ENCODE peak calls at places on chromosomes 7 and 10, in six cellular contexts. One of them, this sample, is unnamed.

GRCh38 chr10:129949411-129950335 is 14.4 kb downstream of the EBF3 start:
- DNase-seq in HepG2: no peak
- DNase-seq in GM12878: no peak
- DNase-seq in K562: no peak
- DNase-seq in GM12891: no peak
- DNase-seq in H1: no peak
- DNase-seq in this sample: no peak

GRCh38 chr7:1275685-1276424 is 43.2 kb downstream of the UNCX start:
- DNase-seq in H1: no peak
- DNase-seq in HepG2: no peak
- DNase-seq in GM12891: no peak
- DNase-seq in K562: no peak
- DNase-seq in GM12878: no peak
- DNase-seq in this sample: no peak

GRCh38 chr10:5117021-5117420 is 22.8 kb downstream of the AKR1C3 start:
- DNase-seq in HepG2: no peak
- DNase-seq in H1: no peak
- DNase-seq in GM12878: no peak
- DNase-seq in K562: no peak
- DNase-seq in GM12891: no peak
- DNase-seq in this sample: no peak

GRCh38 chr7:147513451-147513850 is 1077.1 kb upstream of the C7orf33 start:
- DNase-seq in HepG2: no peak
- DNase-seq in H1: no peak
- DNase-seq in GM12878: no peak
- DNase-seq in GM12891: no peak
- DNase-seq in K562: no peak
- DNase-seq in this sample: no peak

GRCh38 chr10:43595739-43596298 is 10.4 kb upstream of the ZNF485 start:
- DNase-seq in GM12891: no peak
- DNase-seq in HepG2: no peak
- DNase-seq in K562: no peak
- DNase-seq in H1: no peak
- DNase-seq in GM12878: peak
- DNase-seq in this sample: no peak

GRCh38 chr10:115947104-115947503 is 325.9 kb downstream of the GFRA1 start:
- DNase-seq in K562: no peak
- DNase-seq in HepG2: no peak
- DNase-seq in GM12891: no peak
- DNase-seq in GM12878: no peak
- DNase-seq in H1: no peak
- DNase-seq in this sample: no peak

GRCh38 chr7:71925663-71926062 is 486.5 kb downstream of the CALN1 start:
- DNase-seq in HepG2: peak
- DNase-seq in H1: peak
- DNase-seq in GM12891: no peak
- DNase-seq in K562: peak
- DNase-seq in GM12878: no peak
- DNase-seq in this sample: no peak

GRCh38 chr7:155591055-155591750 is 44.8 kb upstream of the CNPY1 start:
- DNase-seq in K562: peak
- DNase-seq in GM12891: no peak
- DNase-seq in GM12878: no peak
- DNase-seq in H1: no peak
- DNase-seq in HepG2: no peak
- DNase-seq in this sample: no peak

GRCh38 chr10:97497572-97498075 is 598 bp downstream of the MMS19 start:
- DNase-seq in HepG2: peak
- DNase-seq in GM12891: peak
- DNase-seq in GM12878: peak
- DNase-seq in H1: peak
- DNase-seq in K562: peak
- DNase-seq in this sample: peak

GRCh38 chr10:58775960-58776574 is 263.4 kb downstream of the BICC1 start:
- DNase-seq in HepG2: no peak
- DNase-seq in K562: no peak
- DNase-seq in GM12878: no peak
- DNase-seq in GM12891: no peak
- DNase-seq in H1: no peak
- DNase-seq in this sample: no peak

GRCh38 chr10:36026656-36027390 is 384.7 kb upstream of the FZD8 start:
- DNase-seq in GM12878: no peak
- DNase-seq in HepG2: no peak
- DNase-seq in K562: no peak
- DNase-seq in GM12891: no peak
- DNase-seq in H1: no peak
- DNase-seq in this sample: no peak

GRCh38 chr7:29854257-29854938 is 48.1 kb downstream of the WIPF3 start:
- DNase-seq in GM12891: no peak
- DNase-seq in HepG2: no peak
- DNase-seq in K562: peak
- DNase-seq in H1: no peak
- DNase-seq in GM12878: no peak
- DNase-seq in this sample: no peak

GRCh38 chr10:61486738-61487396 is 33.7 kb upstream of the TMEM26 start:
- DNase-seq in HepG2: peak
- DNase-seq in H1: no peak
- DNase-seq in GM12878: no peak
- DNase-seq in GM12891: no peak
- DNase-seq in K562: no peak
- DNase-seq in this sample: no peak

GRCh38 chr10:71598673-71599072 is 120.9 kb downstream of the C10orf105 start:
- DNase-seq in HepG2: no peak
- DNase-seq in H1: no peak
- DNase-seq in GM12891: no peak
- DNase-seq in K562: no peak
- DNase-seq in GM12878: no peak
- DNase-seq in this sample: no peak

GRCh38 chr10:56231436-56231835 is 129.6 kb downstream of the ZWINT start:
- DNase-seq in H1: no peak
- DNase-seq in HepG2: no peak
- DNase-seq in GM12878: no peak
- DNase-seq in GM12891: no peak
- DNase-seq in K562: no peak
- DNase-seq in this sample: no peak

DNA sequence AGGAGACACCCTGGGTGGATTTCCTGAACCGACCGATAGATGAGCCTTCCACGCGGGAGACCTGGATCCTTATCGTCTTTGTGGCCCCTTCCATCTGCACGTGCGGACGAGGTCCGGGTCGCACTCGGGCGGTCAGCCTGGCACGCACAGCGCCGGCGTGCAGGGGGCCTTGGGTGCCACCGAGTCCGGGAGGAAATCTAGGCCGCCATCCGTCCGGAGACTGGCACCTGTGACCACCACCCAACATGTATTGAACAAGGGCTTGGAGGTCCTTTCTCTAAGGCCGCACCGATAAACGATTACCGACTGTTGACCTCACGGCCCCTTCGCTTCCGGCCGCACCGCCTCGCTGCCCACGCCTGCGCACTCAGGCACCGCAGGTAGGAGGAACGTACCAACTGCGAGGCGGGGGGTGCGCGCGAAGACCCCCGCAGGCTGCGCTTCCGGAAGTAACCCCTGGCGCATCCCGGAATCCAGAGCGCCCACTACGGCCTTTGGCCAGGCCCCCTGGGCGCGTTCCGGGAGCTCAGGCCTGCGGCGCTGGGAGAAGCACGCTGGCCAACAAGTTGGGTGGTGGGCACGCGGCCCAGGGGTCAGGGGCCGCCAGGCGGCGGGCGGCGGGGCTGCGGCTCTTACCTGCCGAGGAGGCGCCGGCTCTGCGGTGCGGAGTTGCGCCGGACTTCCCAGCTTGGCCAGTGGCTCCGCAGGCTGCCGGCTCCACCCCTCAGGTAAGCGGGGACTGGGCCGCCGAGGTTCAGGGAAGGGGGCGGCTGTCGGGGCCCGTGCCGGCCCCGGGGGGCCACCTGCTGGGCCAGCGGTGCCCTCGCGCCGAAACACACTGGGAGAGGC is at the start of the genes ACTR3C and LRRC61:
- DNase-seq in GM12891: peak
- DNase-seq in HepG2: peak
- DNase-seq in H1: no peak
- DNase-seq in GM12878: no peak
- DNase-seq in K562: peak
- DNase-seq in this sample: no peak
- TF ChIP-seq POLR2A in GM12891: peak
- TF ChIP-seq POLR2A in HepG2: peak
- TF ChIP-seq POLR2A in H1: no peak
- TF ChIP-seq POLR2A in GM12878: peak
- TF ChIP-seq POLR2A in K562: peak
- TF ChIP-seq POLR2A in this sample: peak

DNA sequence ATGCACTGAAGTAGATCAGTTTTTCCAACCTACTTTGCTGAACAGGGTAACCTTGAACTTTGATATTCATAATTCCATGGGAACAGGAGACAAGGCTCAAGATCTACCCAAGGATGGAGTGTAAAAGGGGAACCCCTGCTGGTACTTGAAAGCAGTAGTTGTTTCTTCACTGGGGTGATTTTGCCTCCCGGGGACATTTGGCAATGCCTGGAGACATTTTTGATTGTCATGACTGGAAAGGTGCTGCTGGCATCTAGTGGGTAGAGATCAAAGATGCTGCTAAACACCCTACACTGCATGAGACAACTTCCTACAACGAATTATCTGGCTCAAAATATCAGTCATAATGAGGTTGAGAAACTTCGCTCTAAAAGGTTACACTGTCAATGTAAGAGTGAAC is 214.8 kb upstream of the CTBP2 start:
- DNase-seq in H1: no peak
- DNase-seq in K562: peak
- DNase-seq in GM12878: no peak
- DNase-seq in HepG2: no peak
- DNase-seq in GM12891: no peak
- DNase-seq in this sample: no peak
- TF ChIP-seq TAF1 in H1: no peak
- TF ChIP-seq TAF1 in K562: no peak
- TF ChIP-seq TAF1 in GM12878: no peak
- TF ChIP-seq TAF1 in HepG2: no peak
- TF ChIP-seq TAF1 in GM12891: no peak
- TF ChIP-seq TAF1 in this sample: no peak

GRCh38 chr7:151680810-151681209 is 161.1 kb upstream of the RHEB start:
- DNase-seq in K562: no peak
- DNase-seq in HepG2: no peak
- DNase-seq in GM12891: no peak
- DNase-seq in GM12878: no peak
- DNase-seq in H1: no peak
- DNase-seq in this sample: no peak
- TF ChIP-seq POLR2AphosphoS5 in K562: no peak
- TF ChIP-seq POLR2AphosphoS5 in HepG2: no peak
- TF ChIP-seq POLR2AphosphoS5 in GM12891: no peak
- TF ChIP-seq POLR2AphosphoS5 in GM12878: no peak
- TF ChIP-seq POLR2AphosphoS5 in H1: no peak
- TF ChIP-seq POLR2AphosphoS5 in this sample: no peak

GRCh38 chr7:41881313-41882130 is 178.6 kb upstream of the INHBA start:
- DNase-seq in HepG2: no peak
- DNase-seq in GM12878: peak
- DNase-seq in H1: no peak
- DNase-seq in GM12891: peak
- DNase-seq in K562: peak
- DNase-seq in this sample: peak

GRCh38 chr7:41882745-41883527 is 180.0 kb upstream of the INHBA start:
- DNase-seq in H1: no peak
- DNase-seq in GM12891: no peak
- DNase-seq in HepG2: no peak
- DNase-seq in GM12878: peak
- DNase-seq in K562: no peak
- DNase-seq in this sample: peak

GRCh38 chr7:41880107-41880506 is 177.2 kb upstream of the INHBA start:
- DNase-seq in K562: no peak
- DNase-seq in HepG2: no peak
- DNase-seq in GM12878: no peak
- DNase-seq in H1: no peak
- DNase-seq in GM12891: no peak
- DNase-seq in this sample: no peak

GRCh38 chr7:41885078-41885477 is 182.2 kb upstream of the INHBA start:
- DNase-seq in GM12878: no peak
- DNase-seq in HepG2: no peak
- DNase-seq in H1: no peak
- DNase-seq in GM12891: no peak
- DNase-seq in K562: no peak
- DNase-seq in this sample: no peak

GRCh38 chr7:41882271-41882670 is 179.4 kb upstream of the INHBA start:
- DNase-seq in GM12878: no peak
- DNase-seq in K562: no peak
- DNase-seq in H1: no peak
- DNase-seq in GM12891: no peak
- DNase-seq in HepG2: no peak
- DNase-seq in this sample: no peak
- TF ChIP-seq POLR2A in GM12878: no peak
- TF ChIP-seq POLR2A in K562: no peak
- TF ChIP-seq POLR2A in H1: no peak
- TF ChIP-seq POLR2A in GM12891: no peak
- TF ChIP-seq POLR2A in HepG2: no peak
- TF ChIP-seq POLR2A in this sample: no peak

DNA sequence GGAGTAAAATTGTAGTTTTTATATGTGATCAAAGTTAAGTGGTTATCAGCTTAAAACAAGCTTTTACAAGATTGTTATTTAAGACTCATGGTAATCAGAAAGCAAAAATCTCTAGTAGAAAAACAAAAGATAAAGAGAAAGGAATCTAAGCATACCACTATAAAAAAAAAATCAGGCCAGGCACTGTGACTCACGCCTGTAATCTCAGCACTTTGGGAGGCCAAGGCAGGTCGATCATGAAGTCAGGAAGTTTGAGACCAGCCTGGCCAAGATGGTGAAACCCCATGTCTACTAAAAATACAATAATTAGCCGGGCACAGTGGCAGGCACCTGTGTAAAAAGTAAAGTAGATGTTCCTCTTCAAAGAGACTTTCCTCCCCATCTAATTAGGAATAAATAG is 265.9 kb upstream of the NRP1 start:
- DNase-seq in HepG2: no peak
- DNase-seq in H1: no peak
- DNase-seq in GM12891: no peak
- DNase-seq in GM12878: no peak
- DNase-seq in K562: no peak
- DNase-seq in this sample: no peak
- TF ChIP-seq TAF1 in HepG2: no peak
- TF ChIP-seq TAF1 in H1: no peak
- TF ChIP-seq TAF1 in GM12891: no peak
- TF ChIP-seq TAF1 in GM12878: no peak
- TF ChIP-seq TAF1 in K562: no peak
- TF ChIP-seq TAF1 in this sample: no peak